ENCODE peak calls at places on chromosomes 7 and 10, in six cellular contexts. W is fibroblast of lung, U is upper lobe of right lung, I is kidney, F is ovary, Q is adipocyte. Y is an unnamed sample.

GRCh38 chr10:120634629-120635028 is 177.6 kb downstream of the PLPP4 start:
- DNase-seq in U (no peak), Q (no peak), I (no peak), W (no peak), F (no peak), Y (no peak)

GRCh38 chr7:1550005-1550845 is 5.8 kb downstream of the TMEM184A start:
- DNase-seq in F (no peak), I (peak; percentile 69), Q (no peak), U (no peak), W (no peak), Y (peak; percentile 81)

GRCh38 chr10:23630880-23631279 is 192.0 kb downstream of the OTUD1 start:
- DNase-seq in I (no peak), W (peak; percentile 1), Q (no peak), F (no peak), U (no peak), Y (no peak)

GRCh38 chr7:40211291-40212003 is 76.6 kb downstream of the SUGCT start:
- DNase-seq in F (no peak), U (no peak), W (peak; percentile 93), I (no peak), Q (peak; percentile 35), Y (no peak)

GRCh38 chr10:73819513-73820093 is 8.2 kb upstream of the NDST2 start:
- DNase-seq in W (no peak), I (peak; percentile 89), Q (no peak), U (peak; percentile 93), F (no peak), Y (peak; percentile 89)

GRCh38 chr10:70549962-70550845 is 52.3 kb downstream of the PRF1 start:
- DNase-seq in U (no peak), F (peak; percentile 73), W (peak; percentile 39), I (no peak), Q (peak; percentile 83), Y (peak; percentile 71)

GRCh38 chr10:97573021-97573420 is 442 bp downstream of the ANKRD2 start:
- DNase-seq in I (no peak), F (no peak), U (no peak), W (peak; percentile 31), Q (no peak), Y (no peak)

GRCh38 chr10:69801094-69801433 is 642 bp upstream of the COL13A1 start:
- DNase-seq in Q (peak; percentile 45), F (peak; percentile 20), W (peak; percentile 54), I (no peak), U (peak; percentile 73), Y (peak; percentile 58)

GRCh38 chr10:78578929-78579328 is 489.8 kb upstream of the ZMIZ1 start:
- DNase-seq in U (peak; percentile 72), Q (no peak), I (no peak), W (peak; percentile 66), F (no peak), Y (no peak)

GRCh38 chr7:38070718-38071117 is 107.3 kb upstream of the STARD3NL start:
- DNase-seq in Q (peak; percentile 44), I (no peak), W (peak; percentile 27), U (no peak), F (peak; percentile 28), Y (no peak)

GRCh38 chr10:128027822-128028507 is 98.3 kb downstream of the MKI67 start:
- DNase-seq in I (no peak), W (no peak), U (no peak), Q (no peak), F (no peak), Y (no peak)

GRCh38 chr7:103113164-103113563 is 35.7 kb downstream of the NAPEPLD start:
- DNase-seq in U (no peak), Q (peak; percentile 81), W (peak; percentile 98), I (no peak), F (no peak), Y (peak; percentile 9)

GRCh38 chr10:131911451-131911850 is 10.6 kb downstream of the PPP2R2D start:
- DNase-seq in F (peak; percentile 58), I (peak; percentile 28), W (no peak), U (no peak), Q (no peak), Y (no peak)

GRCh38 chr10:127848226-127848625 is 44.5 kb downstream of the CLRN3 start:
- DNase-seq in U (no peak), Q (no peak), W (no peak), I (no peak), F (no peak), Y (no peak)

GRCh38 chr10:15167411-15168295 is 840 bp downstream of the NMT2 start:
- DNase-seq in Q (peak; percentile 76), F (peak; percentile 57), W (peak; percentile 55), U (peak; percentile 79), I (peak; percentile 90), Y (peak; percentile 53)

GRCh38 chr7:99446096-99446495 is 7.4 kb downstream of the CPSF4 start:
- DNase-seq in I (no peak), W (peak; percentile 21), F (no peak), Q (no peak), U (no peak), Y (no peak)

GRCh38 chr10:58412502-58412961 is 27.3 kb downstream of the TFAM start:
- DNase-seq in W (peak; percentile 94), U (no peak), I (no peak), Q (peak; percentile 27), F (no peak), Y (no peak)

GRCh38 chr10:104937528-104937927 is 296.4 kb downstream of the SORCS3 start:
- DNase-seq in I (peak; percentile 60), Q (no peak), U (no peak), W (peak; percentile 98), F (no peak), Y (no peak)

GRCh38 chr10:96949039-96949683 is 117.1 kb downstream of the LCOR start:
- DNase-seq in F (no peak), I (no peak), W (no peak), Q (no peak), U (no peak), Y (no peak)

GRCh38 chr7:54811016-54811924 is 52.3 kb upstream of the SEC61G start:
- DNase-seq in U (no peak), Q (peak; percentile 87), W (peak; percentile 95), F (no peak), I (no peak), Y (no peak)

GRCh38 chr7:155589001-155589980 is 42.9 kb upstream of the CNPY1 start:
- DNase-seq in F (no peak), W (no peak), Q (no peak), I (peak; percentile 71), U (peak; percentile 55), Y (no peak)
- H3K4me1 ChIP-seq in F (peaks cover 8% of the 10 kb centered on the region), W (no peaks in the 10 kb centered on the region), Q (peaks cover 11% of the 10 kb centered on the region), I (no peaks in the 10 kb centered on the region), U (peaks cover 3% of the 10 kb centered on the region), Y (no peaks in the 10 kb centered on the region)

GRCh38 chr7:137937202-137937560 is 64.7 kb downstream of the CREB3L2 start:
- DNase-seq in I (peak; percentile 37), U (no peak), F (no peak), W (peak; percentile 54), Q (peak; percentile 69), Y (no peak)
- H3K4me3 ChIP-seq in I (no peak overlapping the region), U (no peak overlapping the region), F (no peak overlapping the region), W (no peak overlapping the region), Q (no peak overlapping the region), Y (no peak overlapping the region)

GRCh38 chr7:42193457-42194111 is 43.4 kb downstream of the GLI3 start:
- DNase-seq in W (peak; percentile 32), F (no peak), Q (peak; percentile 37), I (no peak), U (no peak), Y (no peak)
- H3K4me1 ChIP-seq in W (peaks cover 7% of the 10 kb centered on the region), F (peaks cover 31% of the 10 kb centered on the region), Q (peaks cover 31% of the 10 kb centered on the region), I (no peaks in the 10 kb centered on the region), U (peaks cover 7% of the 10 kb centered on the region), Y (no peaks in the 10 kb centered on the region)

GRCh38 chr7:136870799-136871487 is 2.5 kb downstream of the CHRM2 start:
- DNase-seq in Q (peak; percentile 65), W (peak; percentile 29), F (no peak), I (no peak), U (peak; percentile 48), Y (no peak)
- H3K4me3 ChIP-seq in Q (peak overlapping the region; percentile 66), W (peak overlapping the region; percentile 55), F (peak overlapping the region; percentile 24), I (no peak overlapping the region), U (peak overlapping the region; percentile 39), Y (no peak overlapping the region)

GRCh38 chr7:48084727-48085432 is 4.2 kb upstream of the UPP1 start:
- DNase-seq in W (peak; percentile 99), F (peak; percentile 82), U (no peak), Q (peak; percentile 98), I (peak; percentile 85), Y (no peak)
- H3K4me1 ChIP-seq in W (peaks cover 28% of the 10 kb centered on the region), F (peaks cover 13% of the 10 kb centered on the region), U (peaks cover 30% of the 10 kb centered on the region), Q (peaks cover 51% of the 10 kb centered on the region), I (peaks cover 10% of the 10 kb centered on the region), Y (peaks cover 6% of the 10 kb centered on the region)

GRCh38 chr7:142807855-142808460 is 37.2 kb downstream of the PRSS2 start:
- DNase-seq in Q (no peak), W (peak; percentile 78), F (no peak), U (no peak), I (no peak), Y (no peak)
- H3K4me3 ChIP-seq in Q (no peak overlapping the region), W (no peak overlapping the region), F (no peak overlapping the region), U (no peak overlapping the region), I (no peak overlapping the region), Y (no peak overlapping the region)

GRCh38 chr10:101781655-101781983 is 1.6 kb downstream of the NPM3 start:
- DNase-seq in Q (no peak), F (no peak), U (no peak), I (no peak), W (no peak), Y (no peak)
- H3K4me1 ChIP-seq in Q (peaks cover 38% of the 10 kb centered on the region), F (peaks cover 20% of the 10 kb centered on the region), U (peaks cover 42% of the 10 kb centered on the region), I (peaks cover 30% of the 10 kb centered on the region), W (peaks cover 7% of the 10 kb centered on the region), Y (peaks cover 16% of the 10 kb centered on the region)

GRCh38 chr7:139523988-139524815 is 717 bp downstream of the CLEC2L start:
- DNase-seq in W (no peak), F (no peak), I (no peak), U (no peak), Q (no peak), Y (no peak)

GRCh38 chr7:139525239-139525638 is 1.8 kb downstream of the CLEC2L start:
- DNase-seq in I (no peak), U (no peak), Q (no peak), F (no peak), W (no peak), Y (no peak)

GRCh38 chr7:139525750-139526149 is 2.3 kb downstream of the CLEC2L start:
- DNase-seq in F (no peak), Q (no peak), U (no peak), W (no peak), I (no peak), Y (no peak)

GRCh38 chr7:139523199-139523941 is at the start of gene CLEC2L:
- DNase-seq in Q (peak; percentile 55), U (no peak), W (no peak), I (no peak), F (no peak), Y (peak; percentile 67)

GRCh38 chr7:139526578-139527544 is 3.4 kb downstream of the CLEC2L start:
- DNase-seq in U (no peak), F (no peak), W (peak; percentile 96), Q (peak; percentile 61), I (no peak), Y (no peak)
- H3K4me3 ChIP-seq in U (no peak overlapping the region), F (no peak overlapping the region), W (no peak overlapping the region), Q (no peak overlapping the region), I (no peak overlapping the region), Y (no peak overlapping the region)

Y was measured in pancreas.